ENCODE peak calls at places on chromosomes 4 and X, in eight cellular contexts. One of them, this sample, is unnamed.

GRCh38 chr4:61853041-61853440 is 652.9 kb downstream of the ADGRL3 start:
- DNase-seq in Caco-2: no peak
- DNase-seq in AML-193: no peak
- DNase-seq in Ammon's horn: no peak
- DNase-seq in stimulated activated CD4-positive, alpha-beta T cell treated with anti-CD3 and anti-CD28 coated beads, Interleukin-15, amount 100 ng/mL, for 48 hours: no peak
- DNase-seq in LNCaP clone FGC: no peak
- DNase-seq in IMR-90: no peak
- DNase-seq in mammary epithelial cell: no peak
- DNase-seq in this sample: no peak

GRCh38 chr4:151753056-151753455 is 7.8 kb downstream of the GATB start:
- DNase-seq in IMR-90: peak; percentile 38
- DNase-seq in Ammon's horn: no peak
- DNase-seq in Caco-2: peak; percentile 35
- DNase-seq in mammary epithelial cell: peak; percentile 91
- DNase-seq in AML-193: no peak
- DNase-seq in stimulated activated CD4-positive, alpha-beta T cell treated with anti-CD3 and anti-CD28 coated beads, Interleukin-15, amount 100 ng/mL, for 48 hours: no peak
- DNase-seq in LNCaP clone FGC: no peak
- DNase-seq in this sample: peak; percentile 93

GRCh38 chr4:81398379-81398778 is 73.3 kb downstream of the RASGEF1B start:
- DNase-seq in AML-193: no peak
- DNase-seq in IMR-90: no peak
- DNase-seq in stimulated activated CD4-positive, alpha-beta T cell treated with anti-CD3 and anti-CD28 coated beads, Interleukin-15, amount 100 ng/mL, for 48 hours: no peak
- DNase-seq in LNCaP clone FGC: no peak
- DNase-seq in Caco-2: no peak
- DNase-seq in mammary epithelial cell: no peak
- DNase-seq in Ammon's horn: no peak
- DNase-seq in this sample: no peak

GRCh38 chrX:110006826-110007375 is 4.0 kb downstream of the TMEM164 start:
- DNase-seq in AML-193: no peak
- DNase-seq in Caco-2: no peak
- DNase-seq in mammary epithelial cell: peak; percentile 54
- DNase-seq in IMR-90: peak; percentile 19
- DNase-seq in stimulated activated CD4-positive, alpha-beta T cell treated with anti-CD3 and anti-CD28 coated beads, Interleukin-15, amount 100 ng/mL, for 48 hours: no peak
- DNase-seq in LNCaP clone FGC: no peak
- DNase-seq in Ammon's horn: no peak
- DNase-seq in this sample: peak; percentile 46

GRCh38 chr4:74230902-74231499 is 73.1 kb downstream of the MTHFD2L start:
- DNase-seq in Caco-2: no peak
- DNase-seq in mammary epithelial cell: peak; percentile 77
- DNase-seq in stimulated activated CD4-positive, alpha-beta T cell treated with anti-CD3 and anti-CD28 coated beads, Interleukin-15, amount 100 ng/mL, for 48 hours: no peak
- DNase-seq in Ammon's horn: no peak
- DNase-seq in LNCaP clone FGC: no peak
- DNase-seq in AML-193: peak; percentile 92
- DNase-seq in IMR-90: peak; percentile 56
- DNase-seq in this sample: peak; percentile 93

GRCh38 chr4:54254116-54254914 is 25.2 kb downstream of the PDGFRA start:
- DNase-seq in IMR-90: peak; percentile 50
- DNase-seq in Caco-2: no peak
- DNase-seq in mammary epithelial cell: no peak
- DNase-seq in LNCaP clone FGC: no peak
- DNase-seq in AML-193: no peak
- DNase-seq in stimulated activated CD4-positive, alpha-beta T cell treated with anti-CD3 and anti-CD28 coated beads, Interleukin-15, amount 100 ng/mL, for 48 hours: no peak
- DNase-seq in Ammon's horn: no peak
- DNase-seq in this sample: no peak

GRCh38 chr4:61984260-61984909 is 784.3 kb downstream of the ADGRL3 start:
- DNase-seq in mammary epithelial cell: no peak
- DNase-seq in Ammon's horn: no peak
- DNase-seq in IMR-90: no peak
- DNase-seq in Caco-2: no peak
- DNase-seq in LNCaP clone FGC: no peak
- DNase-seq in AML-193: no peak
- DNase-seq in stimulated activated CD4-positive, alpha-beta T cell treated with anti-CD3 and anti-CD28 coated beads, Interleukin-15, amount 100 ng/mL, for 48 hours: no peak
- DNase-seq in this sample: no peak

GRCh38 chr4:165048170-165048569 is 5.5 kb upstream of the TRIM75 start:
- DNase-seq in LNCaP clone FGC: no peak
- DNase-seq in mammary epithelial cell: no peak
- DNase-seq in Caco-2: no peak
- DNase-seq in AML-193: no peak
- DNase-seq in Ammon's horn: no peak
- DNase-seq in IMR-90: no peak
- DNase-seq in stimulated activated CD4-positive, alpha-beta T cell treated with anti-CD3 and anti-CD28 coated beads, Interleukin-15, amount 100 ng/mL, for 48 hours: no peak
- DNase-seq in this sample: no peak

This sample was measured in epithelial cell of esophagus.